ENCODE peak calls at places on chromosomes 4 and X, in four cellular contexts. H is HCT116, L is Panc1, D is SK-N-SH. F is an unnamed sample.
A peak's percentile ranks its signal among the peaks of the same experiment; 100 is the strongest.

GRCh38 chr4:108024078-108024990 is 34.6 kb downstream of the HADH start:
- DNase-seq in D (no peak), L (no peak), H (no peak), F (no peak)

GRCh38 chr4:156255205-156255604 is 301.5 kb upstream of the CTSO start:
- DNase-seq in D (no peak), L (no peak), H (no peak), F (no peak)

GRCh38 chrX:34350552-34350951 is 218.4 kb upstream of the FAM47A start:
- DNase-seq in D (no peak), L (no peak), H (no peak), F (no peak)

GRCh38 chrX:130343411-130343810 is 3.7 kb downstream of the SLC25A14 start:
- DNase-seq in H (no peak), L (no peak), D (no peak), F (no peak)

GRCh38 chrX:105483011-105483410 is 262.5 kb upstream of the TEX13A start:
- DNase-seq in H (no peak), D (no peak), L (no peak), F (no peak)

GRCh38 chrX:70452143-70452733 is 7.6 kb downstream of the DLG3 start:
- DNase-seq in L (no peak), H (peak; percentile 18), D (peak; percentile 64), F (no peak)

GRCh38 chrX:137052641-137053235 is 18.9 kb upstream of the GPR101 start:
- DNase-seq in D (peak; percentile 35), L (no peak), H (no peak), F (no peak)

GRCh38 chr4:105196523-105197145 is 50.0 kb downstream of the TET2 start:
- DNase-seq in D (no peak), H (peak; percentile 6), L (no peak), F (peak; percentile 35)

GRCh38 chrX:9416562-9417319 is 48.1 kb upstream of the TBL1X start:
- DNase-seq in L (no peak), H (no peak), D (no peak), F (no peak)

GRCh38 chr4:11427201-11427996 is 1.3 kb downstream of the HS3ST1 start:
- DNase-seq in D (no peak), L (no peak), H (no peak), F (no peak)

GRCh38 chr4:129672941-129673340 is 577.0 kb downstream of the C4orf33 start:
- DNase-seq in H (no peak), L (no peak), D (no peak), F (no peak)

GRCh38 chrX:39736219-39737211 is 361.2 kb downstream of the BCOR start:
- DNase-seq in D (peak; percentile 35), H (no peak), L (no peak), F (no peak)

GRCh38 chr4:123802082-123802658 is 405.6 kb downstream of the SPRY1 start:
- DNase-seq in D (no peak), L (no peak), H (no peak), F (no peak)

GRCh38 chrX:54999717-55000598 is at the start of gene APEX2:
- DNase-seq in L (peak; percentile 64), D (peak; percentile 78), H (peak; percentile 83), F (peak; percentile 61)

DNA sequence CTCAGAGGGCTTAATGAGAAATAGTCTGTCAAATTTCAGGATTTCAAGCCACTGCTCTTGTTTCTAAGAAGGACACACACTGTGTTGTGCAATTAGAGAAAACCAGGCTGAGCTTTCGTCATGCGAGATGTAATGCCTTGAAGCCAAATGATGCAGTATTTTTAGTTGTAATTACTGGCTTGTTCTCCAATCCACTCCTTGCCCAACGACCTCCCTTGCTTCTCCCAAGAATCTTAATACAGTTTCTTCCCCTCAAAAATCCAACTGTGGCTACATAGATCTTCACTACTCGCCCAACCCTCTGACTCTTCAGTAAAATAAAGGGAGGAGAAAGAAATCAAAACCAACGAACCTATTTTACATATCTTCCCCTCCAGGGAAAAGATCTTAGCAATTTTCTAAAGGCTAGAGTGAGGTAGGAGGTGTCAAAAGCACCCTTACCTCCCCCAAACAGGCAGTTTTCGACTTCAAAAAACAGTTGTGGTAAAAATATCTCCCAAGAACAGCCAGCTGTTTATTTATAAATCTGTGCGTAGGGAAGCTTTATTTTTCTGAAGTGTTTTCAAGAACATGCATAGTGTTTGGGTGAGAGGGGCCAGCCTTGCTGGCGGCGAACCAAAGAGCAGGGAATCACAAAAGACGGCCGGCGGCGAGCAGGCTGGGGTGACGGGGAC is 68.7 kb downstream of the MGST2 start:
- DNase-seq in D (no peak), H (no peak), L (no peak), F (no peak)
- TF ChIP-seq SIN3A in D (no peak), H (no peak), L (no peak), F (no peak)

DNA sequence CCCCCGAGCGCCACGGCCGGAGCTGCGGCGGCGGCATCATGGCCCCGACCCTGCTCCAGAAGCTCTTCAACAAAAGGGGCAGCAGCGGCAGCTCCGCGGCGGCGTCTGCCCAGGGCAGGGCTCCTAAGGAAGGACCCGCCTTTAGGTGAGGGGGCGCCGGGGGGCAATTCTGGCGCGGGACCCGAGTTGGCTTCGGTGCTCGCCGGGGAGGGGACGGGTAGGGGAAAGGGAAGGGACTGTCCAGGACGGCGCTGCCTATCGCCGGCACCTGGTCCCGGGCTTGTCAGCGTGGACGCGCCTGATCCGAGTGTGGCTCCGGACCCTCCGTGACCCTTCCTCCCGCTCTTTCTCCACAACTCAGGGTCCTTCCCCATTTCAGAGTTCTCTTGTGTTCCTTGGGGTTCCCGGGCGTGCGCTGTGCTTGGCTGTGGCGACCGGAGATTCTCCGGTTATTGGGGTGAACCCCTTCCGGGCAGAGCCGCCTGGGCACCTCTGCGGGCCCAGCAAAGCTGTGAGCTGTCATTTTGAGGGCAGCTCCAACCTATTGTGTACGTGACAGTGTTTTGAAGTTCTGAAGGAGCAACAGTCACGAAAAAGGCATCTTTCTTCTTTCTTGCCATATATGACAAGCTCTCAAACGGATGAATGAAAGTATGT is 477 bp downstream of the FNIP2 start:
- DNase-seq in D (no peak), L (no peak), H (no peak), F (no peak)
- TF ChIP-seq SIN3A in D (peak; percentile 59), L (peak; percentile 39), H (no peak), F (no peak)

GRCh38 chr4:168585168-168586091 is 88.6 kb downstream of the PALLD start:
- DNase-seq in L (no peak), H (peak; percentile 63), D (peak; percentile 60), F (no peak)

GRCh38 chr4:168587326-168588125 is 90.7 kb downstream of the PALLD start:
- DNase-seq in H (peak; percentile 89), D (no peak), L (no peak), F (no peak)

GRCh38 chr4:168592676-168593075 is 95.8 kb downstream of the PALLD start:
- DNase-seq in D (no peak), H (no peak), L (no peak), F (no peak)

GRCh38 chr4:168586926-168587325 is 90.1 kb downstream of the PALLD start:
- DNase-seq in D (no peak), L (no peak), H (no peak), F (no peak)

DNA sequence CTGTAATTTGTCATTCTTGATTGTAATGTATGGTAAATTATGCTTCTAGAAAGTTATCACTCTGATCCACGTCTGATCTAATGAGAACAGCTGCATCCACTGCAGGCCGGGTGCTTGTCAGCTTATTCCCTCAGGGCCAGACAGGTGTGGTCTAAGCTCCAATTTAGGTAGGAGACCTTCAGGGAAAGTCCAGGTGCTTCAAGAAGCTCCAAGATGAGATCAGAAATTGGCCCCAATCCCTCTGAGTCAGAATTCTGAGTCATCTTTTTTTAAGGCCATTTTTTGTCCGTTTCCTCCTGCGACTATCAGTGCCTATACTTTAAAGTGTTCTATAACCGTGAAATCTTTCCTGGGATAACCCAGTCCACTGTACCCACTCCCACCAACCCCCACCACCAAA is 92.3 kb downstream of the PALLD start:
- DNase-seq in H (peak; percentile 94), L (no peak), D (no peak), F (no peak)
- TF ChIP-seq SIN3A in H (no peak), L (no peak), D (no peak), F (no peak)

GRCh38 chrX:758917-759316 is 128.3 kb downstream of the SHOX start:
- DNase-seq in H (no peak), L (no peak), D (no peak), F (no peak)
- TF ChIP-seq SIN3A in H (no peak), L (no peak), D (no peak), F (no peak)